ENCODE peak calls at places on chromosome 13, in nine cellular contexts. I is A549, K is HepG2, U is Peyer's patch, L is uterus, H is HCT116, M is lower leg skin, E is breast epithelium, P is endothelial cell of umbilical vein. Q is an unnamed sample.

GRCh38 chr13:50512602-50513527 is 330.6 kb downstream of the DLEU7 start:
- DNase-seq in I (no peak), K (peak), U (peak), L (peak), H (no peak), M (peak), E (no peak), P (peak), Q (peak)

GRCh38 chr13:111143875-111144540 is 28.9 kb downstream of the ARHGEF7 start:
- DNase-seq in I (no peak), K (no peak), U (no peak), L (no peak), H (no peak), M (no peak), E (no peak), P (no peak), Q (no peak)

GRCh38 chr13:87052731-87053130 is 618.4 kb upstream of the SLITRK5 start:
- DNase-seq in I (no peak), K (no peak), U (no peak), L (no peak), H (no peak), M (no peak), E (no peak), P (no peak), Q (no peak)

GRCh38 chr13:77386880-77387606 is 60.1 kb upstream of the MYCBP2 start:
- DNase-seq in I (no peak), K (no peak), U (no peak), L (no peak), H (no peak), M (no peak), E (no peak), P (no peak), Q (no peak)

GRCh38 chr13:51235756-51236564 is 13.8 kb downstream of the FAM124A start:
- DNase-seq in I (no peak), K (no peak), U (no peak), L (no peak), H (no peak), M (no peak), E (no peak), P (peak), Q (no peak)

GRCh38 chr13:99321709-99322108 is 14.5 kb upstream of the GPR183 start:
- DNase-seq in I (no peak), K (no peak), U (no peak), L (no peak), H (no peak), M (no peak), E (no peak), P (no peak), Q (no peak)

GRCh38 chr13:97914537-97914936 is 38.9 kb upstream of the IPO5 start:
- DNase-seq in I (no peak), K (no peak), U (no peak), L (no peak), H (no peak), M (no peak), E (no peak), P (no peak), Q (no peak)

GRCh38 chr13:97353927-97354326 is 80.0 kb upstream of the RAP2A start:
- DNase-seq in I (no peak), K (no peak), U (no peak), L (no peak), H (no peak), M (no peak), E (no peak), P (no peak), Q (no peak)

GRCh38 chr13:34156841-34157365 is 339.0 kb downstream of the RFC3 start:
- DNase-seq in I (peak), K (peak), U (no peak), L (peak), H (peak), M (peak), E (peak), P (peak), Q (no peak)

GRCh38 chr13:42575938-42576337 is 2.0 kb downstream of the TNFSF11 start:
- DNase-seq in I (no peak), K (no peak), U (no peak), L (no peak), H (no peak), M (no peak), E (no peak), P (no peak), Q (no peak)

GRCh38 chr13:84645196-84646071 is 763.2 kb upstream of the SLITRK1 start:
- DNase-seq in I (no peak), K (no peak), U (no peak), L (no peak), H (no peak), M (no peak), E (no peak), P (no peak), Q (no peak)

GRCh38 chr13:88761145-88761544 is 1090.0 kb downstream of the SLITRK5 start:
- DNase-seq in I (no peak), K (no peak), U (no peak), L (no peak), H (no peak), M (no peak), E (no peak), P (no peak), Q (peak)

GRCh38 chr13:34779171-34779570 is 162.9 kb upstream of the NBEA start:
- DNase-seq in I (no peak), K (no peak), U (no peak), L (no peak), H (no peak), M (no peak), E (no peak), P (no peak), Q (no peak)

GRCh38 chr13:94352057-94352456 is 127.4 kb downstream of the DCT start:
- DNase-seq in I (no peak), K (no peak), U (no peak), L (no peak), H (no peak), M (no peak), E (no peak), P (no peak), Q (no peak)

GRCh38 chr13:37914781-37915391 is 45.3 kb upstream of the TRPC4 start:
- DNase-seq in I (no peak), K (no peak), U (no peak), L (no peak), H (no peak), M (no peak), E (no peak), P (peak), Q (no peak)

GRCh38 chr13:35784286-35784951 is 307.9 kb upstream of the MAB21L1 start:
- DNase-seq in I (no peak), K (peak), U (no peak), L (no peak), H (no peak), M (no peak), E (no peak), P (no peak), Q (no peak)

GRCh38 chr13:20182231-20182846 is 10.4 kb downstream of the GJB2 start:
- DNase-seq in I (peak), K (peak), U (no peak), L (no peak), H (peak), M (peak), E (no peak), P (peak), Q (peak)

GRCh38 chr13:26679411-26679810 is 81.2 kb downstream of the GPR12 start:
- DNase-seq in I (no peak), K (no peak), U (no peak), L (no peak), H (no peak), M (no peak), E (no peak), P (no peak), Q (no peak)

GRCh38 chr13:44238011-44238421 is 135.6 kb upstream of the SERP2 start:
- DNase-seq in I (no peak), K (no peak), U (no peak), L (no peak), H (no peak), M (peak), E (no peak), P (no peak), Q (no peak)

GRCh38 chr13:49476529-49476928 is 19.2 kb upstream of the PHF11 start:
- DNase-seq in I (no peak), K (no peak), U (no peak), L (no peak), H (no peak), M (no peak), E (no peak), P (no peak), Q (no peak)

GRCh38 chr13:76937416-76937815 is 10.9 kb upstream of the ACOD1 start:
- DNase-seq in I (peak), K (no peak), U (no peak), L (no peak), H (peak), M (no peak), E (no peak), P (peak), Q (no peak)

GRCh38 chr13:23634897-23635296 is 64.7 kb downstream of the TNFRSF19 start:
- DNase-seq in I (no peak), K (no peak), U (no peak), L (no peak), H (no peak), M (peak), E (no peak), P (no peak), Q (no peak)

GRCh38 chr13:97851269-97851668 is 102.2 kb upstream of the IPO5 start:
- DNase-seq in I (no peak), K (no peak), U (no peak), L (no peak), H (no peak), M (no peak), E (no peak), P (no peak), Q (peak)

GRCh38 chr13:113172419-113172926 is 14.0 kb downstream of the PROZ start:
- DNase-seq in I (no peak), K (no peak), U (no peak), L (no peak), H (no peak), M (peak), E (no peak), P (no peak), Q (no peak)

GRCh38 chr13:31824705-31825512 is 85.6 kb downstream of the RXFP2 start:
- DNase-seq in I (no peak), K (no peak), U (no peak), L (no peak), H (no peak), M (no peak), E (no peak), P (no peak), Q (no peak)

GRCh38 chr13:101127741-101128353 is 288.5 kb downstream of the NALCN start:
- DNase-seq in I (peak), K (peak), U (no peak), L (no peak), H (peak), M (no peak), E (no peak), P (peak), Q (peak)

GRCh38 chr13:91356919-91357612 is 9.6 kb downstream of the MIR17HG start:
- DNase-seq in I (no peak), K (no peak), U (no peak), L (no peak), H (no peak), M (no peak), E (no peak), P (no peak), Q (no peak)

GRCh38 chr13:91359566-91359965 is 12.1 kb downstream of the MIR17HG start:
- DNase-seq in I (no peak), K (no peak), U (no peak), L (no peak), H (no peak), M (no peak), E (no peak), P (no peak), Q (no peak)

GRCh38 chr13:91357613-91358383 is 10.3 kb downstream of the MIR17HG start:
- DNase-seq in I (no peak), K (no peak), U (no peak), L (no peak), H (no peak), M (no peak), E (no peak), P (no peak), Q (no peak)

GRCh38 chr13:91359071-91359470 is 11.6 kb downstream of the MIR17HG start:
- DNase-seq in I (no peak), K (no peak), U (no peak), L (no peak), H (no peak), M (no peak), E (no peak), P (no peak), Q (peak)

DNA sequence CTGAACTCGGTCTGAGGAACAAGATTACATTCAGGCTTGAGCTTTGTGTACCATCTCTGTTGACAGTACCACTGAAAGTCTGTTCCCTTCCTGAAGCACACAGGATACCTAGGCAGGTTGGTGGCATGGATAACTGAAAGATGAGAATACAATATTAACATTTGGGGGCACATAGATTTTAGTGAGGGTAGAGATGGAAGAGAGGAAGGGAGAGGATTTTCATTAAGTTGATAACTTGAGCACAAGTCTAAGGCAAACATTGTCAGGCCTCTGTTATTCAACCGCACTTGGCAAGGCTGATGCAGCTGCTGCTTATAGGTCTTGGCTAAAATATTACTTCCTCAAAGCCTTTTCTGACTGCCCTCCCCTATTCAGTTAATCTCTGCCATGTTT is 10.9 kb downstream of the MIR17HG start:
- DNase-seq in I (no peak), K (no peak), U (no peak), L (no peak), H (no peak), M (no peak), E (no peak), P (no peak), Q (no peak)
- TF ChIP-seq POLR2A in I (no peak), K (no peak), U (no peak), L (no peak), H (no peak), M (no peak), E (no peak), P (no peak), Q (no peak)

GRCh38 chr13:102191951-102192461 is 209.8 kb downstream of the FGF14 start:
- DNase-seq in I (no peak), K (no peak), U (no peak), L (no peak), H (no peak), M (no peak), E (no peak), P (peak), Q (no peak)
- TF ChIP-seq POLR2A in I (no peak), K (no peak), U (no peak), L (no peak), H (no peak), M (no peak), E (no peak), P (no peak), Q (no peak)

DNA sequence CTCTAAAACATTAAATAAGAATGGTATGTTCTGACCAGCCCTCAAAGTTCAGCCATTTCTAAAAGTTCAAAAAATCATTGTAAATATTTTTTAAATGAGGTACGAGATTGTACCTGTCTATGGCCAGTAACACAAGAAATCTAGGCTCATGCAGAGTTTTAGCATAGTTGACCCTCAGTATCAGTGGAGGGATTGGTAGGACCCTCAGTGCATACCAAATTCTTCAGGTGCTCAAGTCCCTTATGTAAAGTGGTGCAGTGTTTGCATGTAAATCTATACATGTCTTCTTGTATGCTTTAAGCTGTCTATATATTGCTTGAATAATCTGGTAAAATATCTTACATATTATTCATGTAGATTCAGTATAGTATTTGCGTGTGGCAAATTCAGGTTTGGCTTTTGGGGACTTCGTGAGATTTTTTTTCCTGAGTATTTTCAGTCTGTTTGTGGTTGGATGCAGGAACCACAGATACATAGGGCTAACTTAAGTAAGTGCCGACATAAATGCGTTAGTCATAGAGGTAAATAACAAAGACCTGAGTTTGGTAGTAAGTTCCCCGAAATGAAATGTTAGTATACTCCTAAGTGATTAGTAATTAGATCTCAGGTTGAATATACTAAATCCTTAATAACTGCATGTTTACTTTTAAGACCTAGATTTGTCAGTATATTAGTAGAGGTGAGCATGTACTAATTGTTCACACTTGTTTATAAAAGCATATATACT is 7.8 kb downstream of the MIR17HG start:
- DNase-seq in I (no peak), K (no peak), U (no peak), L (no peak), H (no peak), M (no peak), E (no peak), P (no peak), Q (no peak)
- TF ChIP-seq POLR2A in I (no peak), K (peak), U (no peak), L (no peak), H (no peak), M (no peak), E (no peak), P (no peak), Q (no peak)

DNA sequence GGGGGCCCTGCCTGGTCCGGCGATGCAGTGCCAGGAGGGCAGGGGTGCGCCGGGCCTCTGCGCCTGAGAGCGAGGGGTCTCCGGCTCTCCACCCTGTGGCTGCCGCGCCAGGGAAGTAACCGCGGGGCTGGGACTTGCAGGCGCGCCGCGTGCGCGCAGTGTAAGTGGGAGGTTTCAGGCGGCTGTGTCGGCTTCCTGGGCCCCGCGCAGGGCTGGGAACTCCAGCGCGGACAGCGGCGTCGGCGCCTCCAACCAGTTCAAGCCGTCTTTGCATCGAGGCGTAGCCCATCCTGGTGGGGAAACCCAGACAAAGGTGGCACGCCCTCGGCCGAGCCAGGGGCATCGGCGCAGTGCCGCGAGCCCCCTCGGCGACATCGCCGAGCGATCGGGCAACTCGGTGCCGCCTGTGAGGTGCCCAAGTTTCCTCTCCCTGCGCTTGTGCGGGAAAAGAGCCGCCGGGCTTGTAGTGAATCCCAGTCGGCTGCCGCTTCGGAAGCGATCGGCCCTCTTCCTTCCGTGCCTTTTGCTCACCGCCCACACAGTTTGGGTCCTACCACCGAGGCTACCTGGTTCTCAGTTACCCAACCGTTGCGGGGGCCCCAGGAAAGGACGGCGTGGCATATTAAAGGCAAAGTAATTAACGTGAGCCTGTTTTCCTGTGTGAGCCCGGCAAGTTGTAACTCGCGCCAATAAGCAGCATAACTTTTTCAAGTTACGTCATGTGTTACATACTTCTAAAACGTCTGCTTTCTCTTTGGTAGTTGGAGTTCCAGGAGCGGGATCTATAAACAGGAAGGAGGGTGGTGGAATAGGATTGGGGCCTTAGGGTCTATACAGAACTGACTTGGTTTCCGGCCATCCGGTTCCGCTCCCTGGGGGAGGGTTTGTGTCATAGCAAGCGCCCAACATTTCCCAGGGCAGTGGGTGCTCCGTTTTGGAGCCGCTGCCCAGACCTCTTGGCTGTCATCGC is 1.2 kb downstream of the LRCH1 start:
- DNase-seq in I (peak), K (peak), U (peak), L (peak), H (peak), M (peak), E (peak), P (peak), Q (peak)
- TF ChIP-seq POLR2A in I (no peak), K (no peak), U (peak), L (peak), H (peak), M (no peak), E (no peak), P (no peak), Q (peak)

GRCh38 chr13:30422056-30422914 is at the start of gene UBE2L5:
- DNase-seq in I (peak), K (peak), U (peak), L (peak), H (peak), M (peak), E (peak), P (peak), Q (peak)
- TF ChIP-seq POLR2A in I (peak), K (no peak), U (peak), L (peak), H (no peak), M (no peak), E (no peak), P (peak), Q (no peak)

Q was measured in erythroblast.